ENCODE peak calls at places on chromosomes 7 and 10, in four cellular contexts. L is spleen, A is endodermal cell, Q is progenitor cell of endocrine pancreas. W is an unnamed sample.

GRCh38 chr7:94662548-94662947 is 6.6 kb upstream of the SGCE start:
- DNase-seq in A (no peak), L (no peak), Q (no peak), W (no peak)

GRCh38 chr7:96422388-96422787 is 100.5 kb upstream of the SLC25A13 start:
- DNase-seq in A (no peak), L (no peak), Q (no peak), W (no peak)

GRCh38 chr7:72187179-72187578 is 225.0 kb downstream of the CALN1 start:
- DNase-seq in L (no peak), A (peak), Q (no peak), W (no peak)

GRCh38 chr7:99379043-99379577 is 4.6 kb downstream of the ARPC1B start:
- DNase-seq in L (peak), A (no peak), Q (no peak), W (peak)

GRCh38 chr7:49721441-49721840 is 52.0 kb upstream of the VWC2 start:
- DNase-seq in L (no peak), A (no peak), Q (no peak), W (no peak)

GRCh38 chr10:6995339-6995738 is 415.3 kb upstream of the PRKCQ start:
- DNase-seq in L (no peak), A (no peak), Q (no peak), W (no peak)

GRCh38 chr10:47127188-47127587 is 172.8 kb upstream of the GDF10 start:
- DNase-seq in Q (no peak), L (no peak), A (peak), W (no peak)

GRCh38 chr7:72336382-72336886 is 75.7 kb downstream of the CALN1 start:
- DNase-seq in A (no peak), L (no peak), Q (no peak), W (no peak)

GRCh38 chr7:123787227-123788007 is 38.6 kb upstream of the WASL start:
- DNase-seq in A (no peak), Q (no peak), L (no peak), W (no peak)

GRCh38 chr7:29189743-29190201 is 4.8 kb upstream of the CHN2 start:
- DNase-seq in L (peak), A (peak), Q (peak), W (peak)

GRCh38 chr10:87646920-87647319 is 12.8 kb upstream of the PAPSS2 start:
- DNase-seq in L (no peak), Q (no peak), A (no peak), W (no peak)

GRCh38 chr10:69497611-69498390 is 46.5 kb downstream of the TSPAN15 start:
- DNase-seq in Q (no peak), L (peak), A (peak), W (no peak)

GRCh38 chr10:46545861-46546590 is 10.4 kb downstream of the GPRIN2 start:
- DNase-seq in L (peak), Q (peak), A (peak), W (peak)

GRCh38 chr7:1632506-1632905 is 37.6 kb upstream of the ELFN1 start:
- DNase-seq in Q (no peak), L (no peak), A (no peak), W (no peak)

GRCh38 chr7:112462236-112462635 is 12.0 kb downstream of the IFRD1 start:
- DNase-seq in L (no peak), A (no peak), Q (no peak), W (no peak)

GRCh38 chr7:51823437-51823836 is 506.8 kb upstream of the COBL start:
- DNase-seq in L (no peak), A (no peak), Q (no peak), W (no peak)

GRCh38 chr10:79139124-79139835 is 70.5 kb downstream of the ZMIZ1 start:
- DNase-seq in L (no peak), Q (no peak), A (no peak), W (no peak)

GRCh38 chr10:124285587-124286527 is 132.9 kb downstream of the OAT start:
- DNase-seq in Q (no peak), A (peak), L (peak), W (no peak)

GRCh38 chr10:102596506-102596971 is 47.7 kb upstream of the TRIM8 start:
- DNase-seq in L (no peak), Q (no peak), A (peak), W (no peak)

GRCh38 chr10:81874878-81875679 is at the start of gene NRG3:
- DNase-seq in A (no peak), Q (peak), L (no peak), W (no peak)

GRCh38 chr10:130553846-130554245 is 417.7 kb downstream of the GLRX3 start:
- DNase-seq in L (no peak), A (no peak), Q (no peak), W (no peak)

DNA sequence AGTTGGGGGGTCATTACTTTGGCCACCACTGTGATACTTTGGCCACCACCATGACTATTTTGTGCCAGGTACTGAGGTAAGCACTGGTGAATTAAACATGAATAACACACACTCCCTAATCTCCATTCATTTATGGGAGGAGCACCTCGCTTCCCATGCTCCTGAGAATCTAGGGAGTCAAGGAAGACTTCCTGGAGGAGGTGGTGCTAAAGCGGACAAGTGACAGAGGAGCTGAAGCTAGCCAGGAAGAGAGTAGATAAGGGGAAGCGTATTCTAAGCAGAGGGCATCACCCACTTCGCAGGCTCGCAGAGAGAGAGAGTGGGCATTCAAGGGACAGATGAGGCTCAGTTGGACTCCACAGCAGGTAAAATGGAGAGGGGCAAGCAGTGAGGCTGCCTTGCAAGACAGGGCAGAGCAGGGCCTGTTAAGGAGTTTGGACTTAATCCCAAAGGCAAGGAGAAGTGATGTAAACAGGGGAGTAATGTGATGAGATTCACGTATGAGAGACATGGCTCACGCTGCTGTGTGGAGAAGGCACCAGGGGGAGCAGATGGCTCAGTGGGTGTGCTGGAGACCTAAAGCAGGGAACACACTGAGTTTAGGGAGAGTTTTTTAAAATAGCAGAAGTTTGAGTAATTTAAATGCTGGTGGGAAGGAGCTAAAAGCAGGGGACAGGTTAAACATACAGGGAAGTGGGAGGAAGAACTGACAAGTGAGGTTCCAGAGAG is 21.3 kb upstream of the TMEM248 start:
- DNase-seq in A (no peak), L (no peak), Q (no peak), W (no peak)
- TF ChIP-seq CTCF in A (no peak), L (no peak), Q (no peak), W (no peak)

GRCh38 chr7:157397751-157398691 is 61.2 kb downstream of the DNAJB6 start:
- DNase-seq in A (peak), Q (peak), L (no peak), W (no peak)
- TF ChIP-seq CTCF in A (peak), Q (peak), L (no peak), W (no peak)

GRCh38 chr7:130959743-130960207 is 225.8 kb upstream of the KLF14 start:
- DNase-seq in A (peak), L (no peak), Q (no peak), W (no peak)
- TF ChIP-seq CTCF in A (peak), L (peak), Q (peak), W (no peak)

DNA sequence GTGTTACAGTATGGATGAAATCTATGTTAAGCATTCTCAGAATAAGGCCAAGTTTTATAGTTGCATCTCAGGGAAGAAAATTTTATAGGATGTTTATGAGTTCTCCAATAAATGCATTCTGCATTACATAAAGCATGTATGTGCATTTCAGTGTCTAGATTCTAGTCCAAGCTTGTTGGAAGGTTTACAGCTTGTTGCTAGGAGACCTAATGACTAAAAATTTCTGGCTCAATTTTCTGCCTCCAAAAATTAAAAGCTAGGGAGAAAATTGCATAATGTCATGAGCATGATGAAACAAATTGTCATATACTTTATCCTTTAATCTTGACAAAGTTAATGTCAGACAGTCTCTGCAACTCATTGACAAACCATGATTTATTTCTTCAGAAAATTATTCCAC is 18.5 kb downstream of the LIPM start:
- DNase-seq in Q (no peak), A (no peak), L (no peak), W (no peak)
- TF ChIP-seq CTCF in Q (no peak), A (no peak), L (no peak), W (no peak)

GRCh38 chr7:90574820-90575187 is 21.3 kb upstream of the CDK14 start:
- DNase-seq in A (no peak), L (no peak), Q (no peak), W (no peak)

GRCh38 chr7:90580051-90580450 is 16.1 kb upstream of the CDK14 start:
- DNase-seq in L (no peak), A (no peak), Q (no peak), W (no peak)

GRCh38 chr7:90582164-90582563 is 14.0 kb upstream of the CDK14 start:
- DNase-seq in L (no peak), A (no peak), Q (no peak), W (no peak)

GRCh38 chr7:90574136-90574819 is 21.8 kb upstream of the CDK14 start:
- DNase-seq in A (no peak), Q (no peak), L (no peak), W (no peak)

GRCh38 chr7:90579181-90579688 is 16.9 kb upstream of the CDK14 start:
- DNase-seq in L (no peak), Q (no peak), A (no peak), W (no peak)
- TF ChIP-seq CTCF in L (no peak), Q (no peak), A (no peak), W (no peak)

GRCh38 chr7:142379445-142379844 is 121.6 kb upstream of the PRSS58 start:
- DNase-seq in L (no peak), Q (no peak), A (no peak), W (no peak)
- TF ChIP-seq CTCF in L (no peak), Q (no peak), A (no peak), W (no peak)

GRCh38 chr7:139570119-139570518 is 46.6 kb downstream of the CLEC2L start:
- DNase-seq in L (peak), A (peak), Q (no peak), W (no peak)
- TF ChIP-seq CTCF in L (no peak), A (peak), Q (no peak), W (no peak)

GRCh38 chr10:115948415-115948814 is 324.6 kb downstream of the GFRA1 start:
- DNase-seq in A (no peak), Q (no peak), L (no peak), W (no peak)
- TF ChIP-seq CTCF in A (peak), Q (peak), L (no peak), W (no peak)

GRCh38 chr7:79741684-79742083 is 288.2 kb upstream of the MAGI2 start:
- DNase-seq in L (no peak), Q (no peak), A (no peak), W (no peak)
- TF ChIP-seq CTCF in L (peak), Q (no peak), A (peak), W (no peak)

DNA sequence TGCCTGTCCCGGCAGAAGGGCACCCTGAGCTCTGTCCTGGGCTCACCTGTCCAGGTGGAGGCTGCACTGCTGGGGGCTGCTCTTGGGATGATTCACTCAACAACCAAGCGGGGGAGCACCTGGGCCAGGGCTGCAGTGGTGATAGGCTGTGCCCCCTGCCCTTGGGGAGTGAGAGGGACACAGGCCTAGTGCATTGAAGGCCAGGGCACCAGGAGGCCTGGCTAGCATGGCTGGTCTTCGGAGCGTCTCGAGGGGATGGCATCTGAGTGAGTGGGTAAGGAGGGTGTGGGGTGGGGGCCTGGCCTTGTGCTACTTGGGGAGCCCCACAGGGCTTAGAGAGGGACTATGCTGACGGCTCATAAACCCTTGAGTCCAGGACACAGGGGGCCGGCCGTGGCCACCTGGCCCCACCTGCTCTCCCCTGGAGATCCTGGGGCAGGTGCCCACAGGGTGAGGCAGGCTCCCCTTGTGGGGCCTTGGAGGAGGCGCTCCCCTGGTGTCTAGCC is 3.1 kb downstream of the PWWP2B start:
- DNase-seq in Q (no peak), A (no peak), L (peak), W (no peak)
- TF ChIP-seq CTCF in Q (no peak), A (peak), L (no peak), W (no peak)

W was measured in natural killer cell.